ENCODE peak calls at places on chromosomes 5 and 9, in four cellular contexts. I, S, O and B are unnamed samples. For H3K4me1, the result is how much of the 10 kb centered on the place peaks cover.

GRCh38 chr9:60546406-60546805 is 367.8 kb upstream of the SPATA31A5 start:
- DNase-seq in S (no peak), O (no peak), I (no peak), B (no peak)

GRCh38 chr9:134732392-134733110 is 90.9 kb downstream of the COL5A1 start:
- DNase-seq in S (no peak), O (no peak), I (no peak), B (no peak)

GRCh38 chr5:62124266-62124665 is 181.7 kb upstream of the KIF2A start:
- DNase-seq in S (no peak), O (no peak), I (no peak), B (no peak)

GRCh38 chr9:135607401-135608293 is 31.7 kb downstream of the GLT6D1 start:
- DNase-seq in O (no peak), S (no peak), I (no peak), B (no peak)

GRCh38 chr9:69380811-69381210 is 55.8 kb downstream of the ENTREP1 start:
- DNase-seq in S (no peak), I (no peak), O (no peak), B (no peak)

GRCh38 chr5:93883459-93883858 is 142.1 kb upstream of the POU5F2 start:
- DNase-seq in I (no peak), S (no peak), O (no peak), B (no peak)

GRCh38 chr5:53479656-53480473 is 564 bp upstream of the FST start:
- DNase-seq in S (peak), O (no peak), I (peak), B (no peak)

GRCh38 chr5:167549763-167550162 is 741.7 kb upstream of the WWC1 start:
- DNase-seq in S (no peak), O (no peak), I (no peak), B (no peak)

GRCh38 chr5:151534345-151534744 is 56.8 kb downstream of the FAT2 start:
- DNase-seq in I (no peak), O (no peak), S (no peak), B (no peak)

GRCh38 chr9:26172301-26172700 is 494.1 kb upstream of the TUSC1 start:
- DNase-seq in I (no peak), O (no peak), S (no peak), B (no peak)

GRCh38 chr5:17807069-17807468 is 172.8 kb downstream of the TAF11L14 start:
- DNase-seq in S (no peak), I (no peak), O (no peak), B (no peak)
- H3K4me1 ChIP-seq in S (under half), I (under half), O (under half), B (under half)

DNA sequence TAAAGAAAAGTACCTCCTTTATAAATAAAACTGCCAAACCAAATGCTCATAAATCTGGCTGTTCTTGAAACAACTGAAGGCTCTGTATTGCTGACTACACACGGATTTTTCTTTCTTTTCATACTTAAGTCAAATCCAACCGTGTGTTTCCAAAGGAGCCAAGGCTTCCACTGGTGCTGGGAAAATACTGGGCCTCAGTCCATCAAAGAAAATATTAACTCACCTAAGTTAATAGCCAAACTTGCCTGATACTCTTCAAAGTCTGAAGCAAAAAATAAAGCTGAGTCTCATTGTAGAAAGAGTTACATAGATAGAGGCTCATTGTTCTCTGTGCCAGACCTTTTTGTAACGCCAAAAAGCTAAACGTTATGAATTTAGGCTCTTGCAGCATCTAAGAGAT is 350.4 kb upstream of the CDH9 start:
- DNase-seq in I (no peak), S (peak), O (no peak), B (no peak)
- TF ChIP-seq FOSL1 in I (no peak), S (no peak), O (no peak), B (no peak)

DNA sequence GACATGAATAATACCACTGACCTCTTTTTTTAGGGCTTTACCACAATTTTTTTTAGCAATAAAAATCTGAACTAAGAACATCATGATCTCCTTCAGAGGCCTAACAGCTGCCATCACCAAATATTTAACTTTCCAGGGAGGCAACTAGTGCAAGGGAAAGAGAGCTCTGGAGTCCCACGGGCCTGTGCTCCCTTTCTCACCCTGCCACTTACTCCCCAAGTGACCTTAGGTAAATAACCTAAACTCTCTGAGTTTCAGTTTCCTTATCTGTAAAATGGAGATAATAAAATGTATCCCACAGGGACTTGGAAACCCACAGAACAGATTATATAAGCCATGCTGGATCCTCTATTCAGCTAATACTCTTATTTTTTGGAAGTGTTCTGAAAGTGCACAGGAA is 201.8 kb upstream of the ISL1 start:
- DNase-seq in I (no peak), O (no peak), S (no peak), B (no peak)
- H3K4me1 ChIP-seq in I (under half), O (under half), S (under half), B (under half)

GRCh38 chr9:33129886-33130284 is 37.3 kb downstream of the B4GALT1 start:
- DNase-seq in I (no peak), S (no peak), O (no peak), B (no peak)
- TF ChIP-seq FOSL1 in I (no peak), S (no peak), O (no peak), B (no peak)

DNA sequence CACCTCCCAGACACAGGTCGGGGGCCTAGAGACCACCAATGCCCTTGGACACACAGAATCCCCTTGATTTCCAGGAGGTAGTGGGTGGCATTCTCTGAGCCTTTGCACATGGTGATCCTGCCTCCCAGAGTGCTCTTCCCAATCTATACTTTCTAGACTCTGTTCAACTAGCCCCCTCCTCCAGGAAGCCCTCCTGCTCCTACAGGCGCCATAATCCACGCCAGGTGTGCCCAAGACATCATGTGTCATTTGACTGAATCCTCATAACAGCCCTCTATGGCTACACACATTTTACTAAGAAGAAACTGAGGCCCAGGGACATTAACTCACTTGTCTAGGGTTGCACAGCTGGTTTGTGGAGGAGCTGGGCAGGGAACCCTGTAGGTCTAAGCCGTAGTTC is 7.1 kb downstream of the BBLN start:
- DNase-seq in O (no peak), S (no peak), I (no peak), B (no peak)
- H3K4me1 ChIP-seq in O (under half), S (under half), I (under half), B (under half)